ENCODE peak calls at places on chromosome 11, in six cellular contexts. P, J, G, L, W and A are unnamed samples.
A peak's percentile ranks its signal among the peaks of the same experiment; 100 is the strongest.

GRCh38 chr11:5486421-5486820 is 2.1 kb upstream of the OR52D1 start:
- DNase-seq in J (no peak), L (no peak), G (no peak), W (no peak), P (no peak), A (no peak)

GRCh38 chr11:16902182-16902581 is 112.0 kb downstream of the PLEKHA7 start:
- DNase-seq in W (no peak), G (no peak), L (no peak), J (no peak), P (no peak), A (no peak)

GRCh38 chr11:59551651-59552521 is 40.5 kb downstream of the OR4D9 start:
- DNase-seq in J (no peak), P (no peak), W (peak; percentile 70), G (no peak), L (no peak), A (no peak)

GRCh38 chr11:22304337-22304961 is 33.7 kb upstream of the SLC17A6 start:
- DNase-seq in G (peak; percentile 16), J (peak; percentile 9), W (no peak), L (no peak), P (no peak), A (no peak)

GRCh38 chr11:1494650-1495049 is 8.1 kb upstream of the MOB2 start:
- DNase-seq in P (no peak), W (no peak), G (no peak), L (no peak), J (no peak), A (no peak)

GRCh38 chr11:95917188-95918036 is 6.5 kb downstream of the MTMR2 start:
- DNase-seq in L (no peak), W (no peak), G (no peak), P (no peak), J (peak; percentile 38), A (no peak)

GRCh38 chr11:114308689-114309089 is 12.5 kb downstream of the NNMT start:
- DNase-seq in L (no peak), W (no peak), G (no peak), J (no peak), P (no peak), A (peak; percentile 9)

GRCh38 chr11:3087373-3087772 is 30.1 kb upstream of the CARS1 start:
- DNase-seq in G (no peak), P (no peak), L (no peak), W (no peak), J (no peak), A (no peak)

GRCh38 chr11:29507381-29507780 is 509.4 kb downstream of the KCNA4 start:
- DNase-seq in P (no peak), W (no peak), G (no peak), L (no peak), J (no peak), A (no peak)